ENCODE peak calls at places on chromosomes 3 and 15, in eight cellular contexts. R is CD14-positive monocyte, D is tibial artery, B is AG04450, A is neural crest cell, Z is bronchial epithelial cell, K is cardiac fibroblast, Q is cardiac muscle cell. V is an unnamed sample.

GRCh38 chr3:53250881-53251605 is 4.8 kb downstream of the TKT start:
- DNase-seq in D (no peak), B (no peak), R (no peak), A (no peak), Q (no peak), Z (no peak), K (no peak), V (no peak)

GRCh38 chr3:89699771-89700170 is 592.4 kb downstream of the EPHA3 start:
- DNase-seq in B (no peak), Z (no peak), A (no peak), K (no peak), Q (no peak), D (no peak), R (no peak), V (no peak)

GRCh38 chr3:190694335-190695001 is 168.0 kb downstream of the GMNC start:
- DNase-seq in B (no peak), A (no peak), R (no peak), D (no peak), Z (no peak), K (no peak), Q (no peak), V (no peak)

GRCh38 chr3:138479355-138479964 is 45.0 kb downstream of the ESYT3 start:
- DNase-seq in A (peak), Z (peak), D (no peak), K (peak), Q (peak), B (no peak), R (no peak), V (peak)

GRCh38 chr3:193915613-193916012 is 220.3 kb upstream of the HES1 start:
- DNase-seq in R (no peak), Z (no peak), K (no peak), B (no peak), A (no peak), D (no peak), Q (no peak), V (no peak)

GRCh38 chr3:116423365-116423764 is 21.9 kb downstream of the LSAMP start:
- DNase-seq in K (no peak), Z (no peak), B (no peak), D (no peak), R (no peak), A (peak), Q (no peak), V (no peak)

GRCh38 chr3:116064646-116065045 is 380.6 kb downstream of the LSAMP start:
- DNase-seq in K (no peak), R (no peak), Z (peak), B (no peak), D (no peak), A (no peak), Q (no peak), V (no peak)

GRCh38 chr3:46252980-46253379 is 10.7 kb downstream of the CCR3 start:
- DNase-seq in K (no peak), B (no peak), A (no peak), Z (no peak), R (no peak), D (no peak), Q (no peak), V (no peak)

GRCh38 chr15:31387483-31388118 is 61.0 kb downstream of the KLF13 start:
- DNase-seq in B (no peak), A (no peak), K (peak), Z (no peak), D (no peak), Q (peak), R (no peak), V (no peak)

GRCh38 chr3:26622634-26623408 is at the start of gene LRRC3B:
- DNase-seq in A (peak), B (no peak), R (no peak), D (no peak), K (no peak), Q (no peak), Z (no peak), V (no peak)

GRCh38 chr3:52609316-52609815 is 73.0 kb downstream of the UQCC5 start:
- DNase-seq in B (no peak), Q (no peak), K (no peak), R (no peak), D (no peak), A (no peak), Z (peak), V (no peak)

GRCh38 chr3:108595304-108595703 is 5.8 kb downstream of the DZIP3 start:
- DNase-seq in Z (no peak), D (no peak), A (no peak), R (no peak), Q (no peak), K (no peak), B (no peak), V (no peak)

GRCh38 chr3:108588616-108589015 is 622 bp downstream of the CIP2A start:
- DNase-seq in Z (peak), R (no peak), Q (no peak), D (no peak), B (no peak), K (no peak), A (no peak), V (no peak)

GRCh38 chr3:108590443-108590842 is 921 bp downstream of the DZIP3 start:
- DNase-seq in Q (no peak), Z (peak), B (no peak), K (no peak), R (no peak), D (no peak), A (no peak), V (no peak)

GRCh38 chr3:108589081-108589997 is at the start of the genes CIP2A and DZIP3:
- DNase-seq in D (peak), A (peak), R (peak), Z (peak), B (peak), K (peak), Q (peak), V (peak)

DNA sequence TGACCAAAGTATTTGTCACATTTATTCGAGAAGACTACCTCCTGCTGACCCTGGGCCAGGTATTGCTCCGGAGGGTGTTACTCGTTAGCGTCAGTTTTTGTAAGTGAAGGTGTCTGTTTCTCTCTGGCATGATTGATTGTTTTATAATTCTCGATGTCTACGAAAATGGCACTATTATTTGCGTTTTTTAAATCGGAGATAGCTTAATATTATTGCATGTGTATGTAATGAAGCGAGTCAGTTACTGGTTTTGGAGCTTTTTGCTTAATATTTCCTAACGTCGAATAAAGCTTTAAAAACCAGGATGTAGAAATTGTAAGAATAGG is 439 bp downstream of the DZIP3 start:
- DNase-seq in A (no peak), K (no peak), R (no peak), B (no peak), Q (no peak), Z (no peak), D (no peak), V (no peak)
- TF ChIP-seq CTCF in A (peak), K (no peak), R (peak), B (no peak), Q (no peak), Z (no peak), D (no peak), V (no peak)

GRCh38 chr3:128784228-128784627 is 58.2 kb downstream of the RAB7A start:
- DNase-seq in R (no peak), B (no peak), D (no peak), K (no peak), Z (no peak), Q (peak), A (peak), V (no peak)
- TF ChIP-seq CTCF in R (peak), B (peak), D (no peak), K (peak), Z (peak), Q (peak), A (peak), V (peak)

GRCh38 chr3:85790445-85791030 is 831.7 kb downstream of the CADM2 start:
- DNase-seq in Z (no peak), D (no peak), K (no peak), B (no peak), A (no peak), Q (no peak), R (no peak), V (no peak)
- TF ChIP-seq CTCF in Z (no peak), D (no peak), K (no peak), B (no peak), A (no peak), Q (no peak), R (no peak), V (no peak)

GRCh38 chr3:146345900-146346299 is 95.0 kb upstream of the PLSCR4 start:
- DNase-seq in Q (no peak), K (no peak), D (no peak), B (no peak), Z (no peak), R (no peak), A (no peak), V (no peak)

GRCh38 chr3:146350852-146351251 is 99.9 kb upstream of the PLSCR4 start:
- DNase-seq in Z (no peak), D (no peak), R (no peak), B (no peak), Q (no peak), K (no peak), A (no peak), V (no peak)
- TF ChIP-seq CTCF in Z (no peak), D (no peak), R (no peak), B (no peak), Q (no peak), K (no peak), A (no peak), V (no peak)

DNA sequence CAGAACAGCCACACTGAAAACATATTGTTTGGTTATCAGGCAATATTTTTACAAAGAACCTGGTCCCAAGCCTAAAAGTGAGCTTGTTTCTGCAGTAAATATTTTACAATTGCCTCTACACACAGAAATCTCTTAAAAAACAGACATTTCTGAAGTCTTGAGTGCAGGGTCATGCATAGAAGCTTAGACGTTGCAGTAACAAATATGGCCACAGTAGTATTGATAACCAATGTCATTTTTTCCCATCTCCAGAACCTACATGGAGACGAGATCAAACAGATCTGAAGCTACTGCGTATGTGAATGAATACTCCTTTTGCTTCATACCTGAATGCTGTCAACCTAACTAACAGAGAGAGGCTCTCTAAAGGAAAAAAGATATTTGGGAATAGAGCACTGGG is 19.6 kb upstream of the ARL8B start:
- DNase-seq in R (no peak), K (no peak), B (no peak), Z (no peak), A (no peak), Q (no peak), D (no peak), V (no peak)
- TF ChIP-seq CTCF in R (no peak), K (no peak), B (no peak), Z (no peak), A (no peak), Q (no peak), D (no peak), V (no peak)

DNA sequence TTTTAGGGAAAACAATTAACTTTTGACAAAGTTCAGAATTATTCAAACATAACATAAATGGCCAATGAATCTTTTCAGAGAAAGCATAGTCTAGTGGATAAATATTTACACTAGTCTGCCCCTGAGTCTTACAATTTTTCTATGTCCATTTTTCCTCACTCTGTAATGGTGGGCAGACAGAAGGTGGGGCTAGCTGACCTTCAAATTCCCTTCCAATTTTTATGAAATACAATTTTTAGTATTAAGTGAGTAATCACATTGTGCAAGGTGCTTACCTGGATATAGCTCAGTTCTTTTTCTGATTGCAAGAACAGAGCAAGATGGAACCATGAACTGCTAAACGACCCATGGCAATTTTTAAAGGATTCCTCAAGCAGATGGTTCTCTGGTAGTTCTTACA is 441.7 kb upstream of the NR2F2 start:
- DNase-seq in A (no peak), K (no peak), D (no peak), Z (no peak), Q (no peak), B (no peak), R (no peak), V (no peak)
- TF ChIP-seq CTCF in A (no peak), K (no peak), D (no peak), Z (no peak), Q (no peak), B (no peak), R (no peak), V (no peak)

DNA sequence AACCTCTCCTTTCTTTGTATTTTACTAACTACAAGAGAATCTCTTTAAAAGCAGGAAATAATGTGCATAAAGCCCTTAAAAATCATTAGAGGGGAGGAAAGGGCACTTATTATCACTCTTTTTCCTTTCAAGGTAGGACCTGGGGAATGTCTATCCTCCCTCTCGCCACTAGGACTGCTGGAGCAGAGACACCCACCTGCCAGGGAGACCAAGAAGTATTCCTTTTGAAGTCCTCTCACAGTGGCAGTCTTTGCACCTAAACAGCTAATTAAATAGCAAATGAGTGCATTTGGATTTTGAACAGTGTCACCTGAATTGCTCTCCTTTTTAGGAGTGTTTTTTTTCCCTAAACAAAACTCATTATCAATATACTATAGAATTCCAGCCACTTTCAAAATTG is 874.1 kb downstream of the ZPLD1 start:
- DNase-seq in D (no peak), R (no peak), K (no peak), A (no peak), Z (no peak), Q (no peak), B (no peak), V (no peak)
- TF ChIP-seq CTCF in D (no peak), R (no peak), K (no peak), A (peak), Z (no peak), Q (no peak), B (no peak), V (no peak)

GRCh38 chr15:33608714-33609113 is 297.9 kb downstream of the RYR3 start:
- DNase-seq in Z (no peak), Q (no peak), K (no peak), B (no peak), D (no peak), A (peak), R (no peak), V (no peak)
- TF ChIP-seq CTCF in Z (peak), Q (no peak), K (peak), B (peak), D (peak), A (peak), R (no peak), V (peak)

GRCh38 chr3:148255981-148256969 is 441.4 kb upstream of the AGTR1 start:
- DNase-seq in R (no peak), D (no peak), B (no peak), Z (no peak), A (no peak), Q (no peak), K (no peak), V (no peak)

GRCh38 chr3:148254402-148254801 is 443.3 kb upstream of the AGTR1 start:
- DNase-seq in D (no peak), Q (no peak), Z (no peak), A (no peak), R (no peak), K (no peak), B (no peak), V (no peak)

DNA sequence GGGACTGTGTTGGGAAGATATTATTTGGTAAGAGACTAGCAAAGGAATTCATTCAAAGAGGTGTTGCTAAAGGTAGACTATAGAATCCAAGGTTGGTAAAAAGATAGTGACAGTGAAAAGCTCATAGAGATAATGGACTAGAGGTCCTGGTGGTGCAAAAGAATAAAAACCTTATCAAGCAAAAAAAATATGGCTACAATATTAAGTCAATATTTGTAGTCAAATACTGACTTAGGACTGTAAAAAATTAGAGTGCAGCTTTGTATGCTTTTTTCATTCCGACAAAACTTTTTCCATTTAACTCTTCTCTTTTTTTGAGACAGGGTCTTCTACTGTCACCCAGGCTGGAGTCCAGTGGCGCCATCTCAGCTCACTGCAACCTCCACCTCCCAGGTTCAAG is 444.0 kb upstream of the AGTR1 start:
- DNase-seq in R (no peak), Q (no peak), A (no peak), B (no peak), D (no peak), K (no peak), Z (no peak), V (no peak)
- TF ChIP-seq CTCF in R (no peak), Q (no peak), A (no peak), B (no peak), D (no peak), K (no peak), Z (no peak), V (no peak)

V was measured in AG09319.